ENCODE peak calls at places on chromosome 1, in five cellular contexts. F, I, D, V and W are unnamed samples.

GRCh38 chr1:19448491-19449439 is 36.6 kb downstream of the CAPZB start:
- DNase-seq in V (peak; percentile 51), F (no peak), D (no peak), I (peak; percentile 93), W (peak; percentile 92)

GRCh38 chr1:10687782-10688408 is 108.6 kb downstream of the CASZ1 start:
- DNase-seq in D (no peak), I (peak; percentile 60), V (peak; percentile 5), F (no peak), W (no peak)

GRCh38 chr1:217493290-217493689 is 137.6 kb downstream of the GPATCH2 start:
- DNase-seq in D (no peak), F (peak; percentile 22), I (no peak), V (no peak), W (peak; percentile 35)

GRCh38 chr1:1628656-1629429 is 3.1 kb upstream of the MMP23B start:
- DNase-seq in I (no peak), V (no peak), F (no peak), D (no peak), W (no peak)

GRCh38 chr1:109229531-109230127 is 15.9 kb downstream of the SARS1 start:
- DNase-seq in V (no peak), F (no peak), I (no peak), D (no peak), W (no peak)

GRCh38 chr1:20495661-20496060 is 9.7 kb upstream of the CAMK2N1 start:
- DNase-seq in V (no peak), F (no peak), D (no peak), I (no peak), W (no peak)

GRCh38 chr1:75787524-75787923 is 1.5 kb downstream of the RABGGTB start:
- DNase-seq in V (no peak), I (no peak), F (no peak), D (no peak), W (no peak)

GRCh38 chr1:166839600-166840308 is 479 bp downstream of the POGK start:
- DNase-seq in D (peak; percentile 49), F (peak; percentile 33), I (peak; percentile 38), V (no peak), W (no peak)

GRCh38 chr1:47967868-47968267 is 29.3 kb downstream of the TRABD2B start:
- DNase-seq in V (no peak), F (no peak), D (no peak), I (no peak), W (no peak)

GRCh38 chr1:16204634-16205332 is 7.7 kb downstream of the ARHGEF19 start:
- DNase-seq in V (no peak), F (peak; percentile 39), D (no peak), I (no peak), W (no peak)

GRCh38 chr1:112704908-112705627 is 1.9 kb downstream of the RHOC start:
- DNase-seq in I (peak; percentile 94), F (peak; percentile 77), D (peak; percentile 51), V (peak; percentile 82), W (peak; percentile 97)

GRCh38 chr1:117599286-117599685 is 6.6 kb upstream of the TENT5C start:
- DNase-seq in F (no peak), V (no peak), D (no peak), I (no peak), W (no peak)